ENCODE peak calls at places on chromosomes 3 and 15, in nine cellular contexts. One of them, this sample, is unnamed.

GRCh38 chr3:146895026-146895749 is 290.0 kb upstream of the PLSCR5 start:
- DNase-seq in neuronal stem cell: no peak
- DNase-seq in PC-9: no peak
- DNase-seq in ovary: no peak
- DNase-seq in HCT116: no peak
- DNase-seq in A549: no peak
- DNase-seq in heart right ventricle: no peak
- DNase-seq in mammary epithelial cell: peak; percentile 17
- DNase-seq in GM23338: no peak
- DNase-seq in this sample: no peak

GRCh38 chr3:9750556-9751411 is 1.0 kb downstream of the OGG1 start:
- DNase-seq in neuronal stem cell: no peak
- DNase-seq in PC-9: no peak
- DNase-seq in ovary: no peak
- DNase-seq in HCT116: no peak
- DNase-seq in A549: peak; percentile 30
- DNase-seq in heart right ventricle: no peak
- DNase-seq in mammary epithelial cell: no peak
- DNase-seq in GM23338: no peak
- DNase-seq in this sample: no peak

GRCh38 chr15:92801774-92802464 is 98.2 kb upstream of the CHD2 start:
- DNase-seq in neuronal stem cell: no peak
- DNase-seq in PC-9: no peak
- DNase-seq in ovary: peak; percentile 45
- DNase-seq in HCT116: peak; percentile 71
- DNase-seq in A549: peak; percentile 86
- DNase-seq in heart right ventricle: no peak
- DNase-seq in mammary epithelial cell: peak; percentile 73
- DNase-seq in GM23338: no peak
- DNase-seq in this sample: no peak

GRCh38 chr3:152405915-152406802 is 137.4 kb downstream of the MBNL1 start:
- DNase-seq in neuronal stem cell: no peak
- DNase-seq in PC-9: peak; percentile 83
- DNase-seq in ovary: no peak
- DNase-seq in HCT116: no peak
- DNase-seq in A549: peak; percentile 53
- DNase-seq in heart right ventricle: no peak
- DNase-seq in mammary epithelial cell: peak; percentile 77
- DNase-seq in GM23338: no peak
- DNase-seq in this sample: peak; percentile 40

GRCh38 chr15:71716990-71717389 is 93.4 kb upstream of the NR2E3 start:
- DNase-seq in neuronal stem cell: no peak
- DNase-seq in PC-9: no peak
- DNase-seq in ovary: no peak
- DNase-seq in HCT116: no peak
- DNase-seq in A549: no peak
- DNase-seq in heart right ventricle: no peak
- DNase-seq in mammary epithelial cell: peak; percentile 31
- DNase-seq in GM23338: no peak
- DNase-seq in this sample: no peak

GRCh38 chr3:193944161-193944884 is 191.6 kb upstream of the HES1 start:
- DNase-seq in neuronal stem cell: no peak
- DNase-seq in PC-9: no peak
- DNase-seq in ovary: no peak
- DNase-seq in HCT116: no peak
- DNase-seq in A549: no peak
- DNase-seq in heart right ventricle: no peak
- DNase-seq in mammary epithelial cell: no peak
- DNase-seq in GM23338: peak; percentile 64
- DNase-seq in this sample: no peak

GRCh38 chr15:49415638-49416037 is 7.4 kb upstream of the FGF7 start:
- DNase-seq in neuronal stem cell: no peak
- DNase-seq in PC-9: peak; percentile 42
- DNase-seq in ovary: no peak
- DNase-seq in HCT116: no peak
- DNase-seq in A549: no peak
- DNase-seq in heart right ventricle: no peak
- DNase-seq in mammary epithelial cell: peak; percentile 82
- DNase-seq in GM23338: no peak
- DNase-seq in this sample: peak; percentile 24

GRCh38 chr15:81213982-81214381 is 17.3 kb downstream of the IL16 start:
- DNase-seq in neuronal stem cell: no peak
- DNase-seq in PC-9: no peak
- DNase-seq in ovary: no peak
- DNase-seq in HCT116: no peak
- DNase-seq in A549: no peak
- DNase-seq in heart right ventricle: no peak
- DNase-seq in mammary epithelial cell: no peak
- DNase-seq in GM23338: no peak
- DNase-seq in this sample: no peak

GRCh38 chr3:100261481-100261903 is 700 bp downstream of the TBC1D23 start:
- DNase-seq in neuronal stem cell: no peak
- DNase-seq in PC-9: no peak
- DNase-seq in ovary: no peak
- DNase-seq in HCT116: no peak
- DNase-seq in A549: no peak
- DNase-seq in heart right ventricle: no peak
- DNase-seq in mammary epithelial cell: no peak
- DNase-seq in GM23338: no peak
- DNase-seq in this sample: no peak

GRCh38 chr15:31230630-31231485 is 95.8 kb upstream of the KLF13 start:
- DNase-seq in neuronal stem cell: no peak
- DNase-seq in PC-9: no peak
- DNase-seq in ovary: no peak
- DNase-seq in HCT116: no peak
- DNase-seq in A549: no peak
- DNase-seq in heart right ventricle: no peak
- DNase-seq in mammary epithelial cell: no peak
- DNase-seq in GM23338: no peak
- DNase-seq in this sample: no peak

GRCh38 chr3:25587526-25587925 is 77.2 kb downstream of the TOP2B start:
- DNase-seq in neuronal stem cell: no peak
- DNase-seq in PC-9: no peak
- DNase-seq in ovary: no peak
- DNase-seq in HCT116: no peak
- DNase-seq in A549: no peak
- DNase-seq in heart right ventricle: no peak
- DNase-seq in mammary epithelial cell: no peak
- DNase-seq in GM23338: no peak
- DNase-seq in this sample: no peak

GRCh38 chr15:90064931-90065681 is 37.2 kb downstream of the IDH2 start:
- DNase-seq in neuronal stem cell: no peak
- DNase-seq in PC-9: no peak
- DNase-seq in ovary: no peak
- DNase-seq in HCT116: no peak
- DNase-seq in A549: no peak
- DNase-seq in heart right ventricle: peak; percentile 81
- DNase-seq in mammary epithelial cell: no peak
- DNase-seq in GM23338: peak; percentile 68
- DNase-seq in this sample: no peak
- H3K27ac ChIP-seq in neuronal stem cell: no peak overlapping the region
- H3K27ac ChIP-seq in PC-9: no peak overlapping the region
- H3K27ac ChIP-seq in ovary: no peak overlapping the region
- H3K27ac ChIP-seq in HCT116: no peak overlapping the region
- H3K27ac ChIP-seq in A549: no peak overlapping the region
- H3K27ac ChIP-seq in heart right ventricle: peak overlapping the region; percentile 95
- H3K27ac ChIP-seq in mammary epithelial cell: no peak overlapping the region
- H3K27ac ChIP-seq in GM23338: peak overlapping the region; percentile 55
- H3K27ac ChIP-seq in this sample: no peak overlapping the region

DNA sequence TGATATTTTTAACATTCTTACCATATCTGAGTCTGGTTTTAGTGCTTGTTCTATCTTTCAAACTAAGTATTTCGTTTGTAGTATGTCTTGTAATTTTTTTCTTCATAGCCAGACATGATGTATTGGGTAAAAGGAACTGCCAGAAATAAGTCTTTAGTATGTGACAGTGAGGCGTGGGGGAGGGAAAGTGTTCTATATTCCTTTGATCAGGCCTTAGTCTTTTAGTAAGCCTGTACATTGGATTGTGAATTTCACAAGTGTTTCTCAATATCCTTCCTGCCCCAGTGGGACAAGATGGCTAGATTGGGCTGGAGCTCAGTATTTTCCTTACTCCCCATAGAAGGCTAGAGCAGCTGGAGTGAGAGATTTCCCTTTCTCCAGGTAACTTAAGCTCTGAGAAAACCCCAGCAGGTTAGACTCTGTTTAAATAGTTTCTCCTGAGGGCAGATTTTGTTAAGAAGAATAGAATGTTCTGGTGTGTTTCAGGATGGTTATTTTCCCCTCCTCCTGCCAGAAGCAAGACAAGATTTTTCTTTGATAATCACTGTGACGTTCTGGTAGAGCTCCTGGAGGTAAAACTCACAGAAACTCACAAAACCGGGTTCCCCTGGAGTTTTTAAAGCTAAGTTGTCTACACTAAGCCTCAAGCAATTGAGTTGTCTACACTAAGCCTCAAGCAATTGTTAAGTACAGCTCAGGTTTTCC is 140.7 kb upstream of the ARPP21 start:
- DNase-seq in neuronal stem cell: no peak
- DNase-seq in PC-9: no peak
- DNase-seq in ovary: no peak
- DNase-seq in HCT116: no peak
- DNase-seq in A549: no peak
- DNase-seq in heart right ventricle: no peak
- DNase-seq in mammary epithelial cell: no peak
- DNase-seq in GM23338: no peak
- DNase-seq in this sample: no peak
- H3K27ac ChIP-seq in neuronal stem cell: no peak overlapping the region
- H3K27ac ChIP-seq in PC-9: no peak overlapping the region
- H3K27ac ChIP-seq in ovary: no peak overlapping the region
- H3K27ac ChIP-seq in HCT116: no peak overlapping the region
- H3K27ac ChIP-seq in A549: no peak overlapping the region
- H3K27ac ChIP-seq in heart right ventricle: no peak overlapping the region
- H3K27ac ChIP-seq in mammary epithelial cell: no peak overlapping the region
- H3K27ac ChIP-seq in GM23338: no peak overlapping the region
- H3K27ac ChIP-seq in this sample: no peak overlapping the region

GRCh38 chr3:119632829-119633228 is 27.6 kb downstream of the POPDC2 start:
- DNase-seq in neuronal stem cell: no peak
- DNase-seq in PC-9: no peak
- DNase-seq in ovary: no peak
- DNase-seq in HCT116: no peak
- DNase-seq in A549: no peak
- DNase-seq in heart right ventricle: no peak
- DNase-seq in mammary epithelial cell: no peak
- DNase-seq in GM23338: no peak
- DNase-seq in this sample: no peak
- H3K27ac ChIP-seq in neuronal stem cell: no peak overlapping the region
- H3K27ac ChIP-seq in PC-9: no peak overlapping the region
- H3K27ac ChIP-seq in ovary: no peak overlapping the region
- H3K27ac ChIP-seq in HCT116: no peak overlapping the region
- H3K27ac ChIP-seq in A549: no peak overlapping the region
- H3K27ac ChIP-seq in heart right ventricle: no peak overlapping the region
- H3K27ac ChIP-seq in mammary epithelial cell: no peak overlapping the region
- H3K27ac ChIP-seq in GM23338: no peak overlapping the region
- H3K27ac ChIP-seq in this sample: no peak overlapping the region

GRCh38 chr15:83092309-83092976 is 15.0 kb upstream of the TM6SF1 start:
- DNase-seq in neuronal stem cell: no peak
- DNase-seq in PC-9: no peak
- DNase-seq in ovary: no peak
- DNase-seq in HCT116: no peak
- DNase-seq in A549: no peak
- DNase-seq in heart right ventricle: peak; percentile 28
- DNase-seq in mammary epithelial cell: peak; percentile 27
- DNase-seq in GM23338: no peak
- DNase-seq in this sample: peak; percentile 41
- H3K27ac ChIP-seq in neuronal stem cell: no peak overlapping the region
- H3K27ac ChIP-seq in PC-9: no peak overlapping the region
- H3K27ac ChIP-seq in ovary: no peak overlapping the region
- H3K27ac ChIP-seq in HCT116: no peak overlapping the region
- H3K27ac ChIP-seq in A549: no peak overlapping the region
- H3K27ac ChIP-seq in heart right ventricle: peak overlapping the region; percentile 15
- H3K27ac ChIP-seq in mammary epithelial cell: no peak overlapping the region
- H3K27ac ChIP-seq in GM23338: no peak overlapping the region
- H3K27ac ChIP-seq in this sample: peak overlapping the region; percentile 65

GRCh38 chr15:44836094-44836493 is 99.8 kb downstream of the TRIM69 start:
- DNase-seq in neuronal stem cell: no peak
- DNase-seq in PC-9: peak; percentile 67
- DNase-seq in ovary: no peak
- DNase-seq in HCT116: no peak
- DNase-seq in A549: no peak
- DNase-seq in heart right ventricle: no peak
- DNase-seq in mammary epithelial cell: no peak
- DNase-seq in GM23338: no peak
- DNase-seq in this sample: no peak

DNA sequence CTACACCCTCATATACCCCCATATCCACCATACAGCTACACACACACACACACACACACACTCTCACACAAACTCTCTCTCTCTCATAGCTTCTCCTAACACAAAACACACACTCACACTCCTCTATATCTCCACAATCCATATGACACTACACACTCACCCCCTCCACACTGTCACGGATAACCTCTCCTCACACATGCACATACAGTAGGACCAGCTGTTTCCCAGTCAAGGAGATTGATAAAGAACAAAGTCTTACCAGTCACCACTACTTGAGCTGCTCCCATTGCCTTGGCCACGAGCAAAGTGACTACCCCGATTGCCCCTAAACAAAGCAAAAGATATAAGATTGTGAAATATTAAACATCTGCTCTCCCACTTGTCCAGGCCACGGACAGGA is 95.7 kb downstream of the TRIM69 start:
- DNase-seq in neuronal stem cell: no peak
- DNase-seq in PC-9: no peak
- DNase-seq in ovary: no peak
- DNase-seq in HCT116: no peak
- DNase-seq in A549: no peak
- DNase-seq in heart right ventricle: no peak
- DNase-seq in mammary epithelial cell: no peak
- DNase-seq in GM23338: no peak
- DNase-seq in this sample: no peak
- H3K27ac ChIP-seq in neuronal stem cell: no peak overlapping the region
- H3K27ac ChIP-seq in PC-9: no peak overlapping the region
- H3K27ac ChIP-seq in ovary: no peak overlapping the region
- H3K27ac ChIP-seq in HCT116: no peak overlapping the region
- H3K27ac ChIP-seq in A549: no peak overlapping the region
- H3K27ac ChIP-seq in heart right ventricle: no peak overlapping the region
- H3K27ac ChIP-seq in mammary epithelial cell: no peak overlapping the region
- H3K27ac ChIP-seq in GM23338: no peak overlapping the region
- H3K27ac ChIP-seq in this sample: no peak overlapping the region

GRCh38 chr15:52503788-52504496 is 24.7 kb downstream of the MYO5A start:
- DNase-seq in neuronal stem cell: no peak
- DNase-seq in PC-9: no peak
- DNase-seq in ovary: no peak
- DNase-seq in HCT116: no peak
- DNase-seq in A549: no peak
- DNase-seq in heart right ventricle: no peak
- DNase-seq in mammary epithelial cell: peak; percentile 83
- DNase-seq in GM23338: no peak
- DNase-seq in this sample: peak; percentile 34
- H3K27ac ChIP-seq in neuronal stem cell: no peak overlapping the region
- H3K27ac ChIP-seq in PC-9: no peak overlapping the region
- H3K27ac ChIP-seq in ovary: no peak overlapping the region
- H3K27ac ChIP-seq in HCT116: no peak overlapping the region
- H3K27ac ChIP-seq in A549: no peak overlapping the region
- H3K27ac ChIP-seq in heart right ventricle: no peak overlapping the region
- H3K27ac ChIP-seq in mammary epithelial cell: peak overlapping the region; percentile 53
- H3K27ac ChIP-seq in GM23338: no peak overlapping the region
- H3K27ac ChIP-seq in this sample: peak overlapping the region; percentile 37